ENCODE peak calls at places on chromosomes 7 and 10, in five cellular contexts. O is cardiac fibroblast, P is NCI-H345, Y is RWPE1, Z is hypothalamus. V is an unnamed sample.

GRCh38 chr10:124657806-124658205 is 86.4 kb downstream of the FAM53B start:
- DNase-seq in O (peak), P (no peak), Y (no peak), Z (no peak), V (no peak)

GRCh38 chr10:48291190-48291589 is 15.3 kb upstream of the MAPK8 start:
- DNase-seq in O (no peak), P (no peak), Y (no peak), Z (no peak), V (no peak)

GRCh38 chr7:140681766-140682165 is 9.0 kb downstream of the ADCK2 start:
- DNase-seq in O (no peak), P (no peak), Y (no peak), Z (no peak), V (no peak)

GRCh38 chr7:93014410-93014809 is 103.4 kb downstream of the SAMD9 start:
- DNase-seq in O (no peak), P (no peak), Y (no peak), Z (no peak), V (no peak)

GRCh38 chr10:103985726-103986125 is 18.8 kb downstream of the SLK start:
- DNase-seq in O (peak), P (no peak), Y (no peak), Z (no peak), V (no peak)

GRCh38 chr7:28102778-28103177 is 77.8 kb downstream of the JAZF1 start:
- DNase-seq in O (peak), P (no peak), Y (peak), Z (no peak), V (no peak)

GRCh38 chr7:51980813-51981212 is 664.2 kb upstream of the COBL start:
- DNase-seq in O (no peak), P (no peak), Y (no peak), Z (no peak), V (no peak)

GRCh38 chr7:106022193-106022821 is 59.2 kb downstream of the CDHR3 start:
- DNase-seq in O (no peak), P (peak), Y (no peak), Z (no peak), V (no peak)

GRCh38 chr7:102991540-102992214 is 78.9 kb downstream of the LRRC17 start:
- DNase-seq in O (peak), P (peak), Y (peak), Z (peak), V (no peak)

GRCh38 chr7:46459942-46460341 is 538.9 kb upstream of the IGFBP3 start:
- DNase-seq in O (no peak), P (no peak), Y (no peak), Z (no peak), V (no peak)

GRCh38 chr10:93816123-93816747 is 58.5 kb downstream of the LGI1 start:
- DNase-seq in O (peak), P (peak), Y (peak), Z (peak), V (peak)

GRCh38 chr7:5690931-5691461 is 90.5 kb downstream of the RNF216 start:
- DNase-seq in O (peak), P (no peak), Y (no peak), Z (peak), V (no peak)

GRCh38 chr7:4131043-4131442 is 551.1 kb upstream of the FOXK1 start:
- DNase-seq in O (no peak), P (no peak), Y (no peak), Z (no peak), V (no peak)

GRCh38 chr7:136870799-136871487 is 2.5 kb downstream of the CHRM2 start:
- DNase-seq in O (no peak), P (no peak), Y (no peak), Z (no peak), V (peak)

GRCh38 chr10:117936136-117936535 is 110.6 kb downstream of the RAB11FIP2 start:
- DNase-seq in O (peak), P (no peak), Y (no peak), Z (no peak), V (no peak)

GRCh38 chr7:105648561-105649401 is 67.5 kb upstream of the EFCAB10 start:
- DNase-seq in O (peak), P (peak), Y (peak), Z (peak), V (no peak)

GRCh38 chr7:82274681-82275080 is 168.9 kb downstream of the CACNA2D1 start:
- DNase-seq in O (no peak), P (no peak), Y (no peak), Z (no peak), V (no peak)

GRCh38 chr10:16656886-16657285 is 135.2 kb upstream of the C1QL3 start:
- DNase-seq in O (no peak), P (no peak), Y (no peak), Z (no peak), V (no peak)

GRCh38 chr7:22860337-22860736 is 37.7 kb upstream of the TOMM7 start:
- DNase-seq in O (no peak), P (no peak), Y (no peak), Z (no peak), V (no peak)

GRCh38 chr7:1210321-1210978 is 22.2 kb upstream of the UNCX start:
- DNase-seq in O (peak), P (peak), Y (no peak), Z (no peak), V (no peak)

GRCh38 chr10:9243861-9244515 is 1189.5 kb downstream of the GATA3 start:
- DNase-seq in O (no peak), P (no peak), Y (no peak), Z (no peak), V (peak)

GRCh38 chr7:138072726-138073125 is 3.5 kb upstream of the AKR1D1 start:
- DNase-seq in O (no peak), P (no peak), Y (no peak), Z (no peak), V (no peak)

GRCh38 chr10:44696496-44696895 is 214.6 kb upstream of the TMEM72 start:
- DNase-seq in O (peak), P (no peak), Y (no peak), Z (no peak), V (no peak)

GRCh38 chr10:6221971-6222751 is 19.4 kb downstream of the PFKFB3 start:
- DNase-seq in O (no peak), P (no peak), Y (peak), Z (no peak), V (no peak)

GRCh38 chr10:119871881-119872609 is 598 bp downstream of the MCMBP start:
- DNase-seq in O (peak), P (peak), Y (peak), Z (peak), V (no peak)

GRCh38 chr7:97004931-97005763 is at the start of gene DLX6:
- DNase-seq in O (no peak), P (peak), Y (peak), Z (peak), V (peak)

GRCh38 chr10:126397640-126398382 is 9.5 kb upstream of the ADAM12 start:
- DNase-seq in O (peak), P (no peak), Y (peak), Z (no peak), V (peak)

GRCh38 chr10:94383515-94383914 is 18.8 kb upstream of the TBC1D12 start:
- DNase-seq in O (no peak), P (no peak), Y (no peak), Z (no peak), V (no peak)

GRCh38 chr7:51321961-51322515 is 5.4 kb upstream of the COBL start:
- DNase-seq in O (no peak), P (no peak), Y (no peak), Z (no peak), V (no peak)

GRCh38 chr10:21424511-21424910 is 101.0 kb downstream of the SKIDA1 start:
- DNase-seq in O (no peak), P (no peak), Y (no peak), Z (no peak), V (no peak)

GRCh38 chr7:150879345-150879744 is 27.0 kb downstream of the AOC1 start:
- DNase-seq in O (peak), P (no peak), Y (no peak), Z (no peak), V (no peak)

GRCh38 chr10:126350216-126350992 is 37.9 kb downstream of the ADAM12 start:
- DNase-seq in O (peak), P (no peak), Y (peak), Z (no peak), V (no peak)

GRCh38 chr7:157021893-157022680 is 11.6 kb upstream of the MNX1 start:
- DNase-seq in O (no peak), P (no peak), Y (no peak), Z (no peak), V (no peak)

GRCh38 chr10:101828734-101829551 is 10.7 kb upstream of the OGA start:
- DNase-seq in O (no peak), P (no peak), Y (no peak), Z (no peak), V (no peak)

GRCh38 chr7:74059681-74060588 is 23.7 kb upstream of the LIMK1 start:
- DNase-seq in O (no peak), P (no peak), Y (peak), Z (no peak), V (no peak)

GRCh38 chr7:46156835-46157234 is 235.8 kb upstream of the IGFBP3 start:
- DNase-seq in O (no peak), P (no peak), Y (no peak), Z (no peak), V (no peak)